ENCODE peak calls at places on chromosomes 3 and 15, in five cellular contexts. One of them, this sample, is unnamed. For H3K4me1, the result is how much of the 10 kb centered on the place peaks cover.

GRCh38 chr15:76996526-76997401 is 1.8 kb downstream of the PSTPIP1 start:
- DNase-seq in CD4-positive, alpha-beta memory T cell: peak
- DNase-seq in Peyer's patch: peak
- DNase-seq in ovary: peak
- DNase-seq in effector memory CD4-positive, alpha-beta T cell: no peak
- DNase-seq in this sample: peak

GRCh38 chr3:176071943-176072342 is 1125.3 kb downstream of the TBL1XR1 start:
- DNase-seq in CD4-positive, alpha-beta memory T cell: no peak
- DNase-seq in Peyer's patch: no peak
- DNase-seq in ovary: no peak
- DNase-seq in effector memory CD4-positive, alpha-beta T cell: no peak
- DNase-seq in this sample: no peak

GRCh38 chr3:24829011-24829581 is 334.4 kb upstream of the THRB start:
- DNase-seq in CD4-positive, alpha-beta memory T cell: no peak
- DNase-seq in Peyer's patch: no peak
- DNase-seq in ovary: no peak
- DNase-seq in effector memory CD4-positive, alpha-beta T cell: no peak
- DNase-seq in this sample: no peak

GRCh38 chr15:80562033-80562432 is 133.1 kb upstream of the ABHD17C start:
- DNase-seq in CD4-positive, alpha-beta memory T cell: no peak
- DNase-seq in Peyer's patch: no peak
- DNase-seq in ovary: no peak
- DNase-seq in effector memory CD4-positive, alpha-beta T cell: no peak
- DNase-seq in this sample: no peak

GRCh38 chr3:136752046-136752326 is 192 bp downstream of the STAG1 start:
- DNase-seq in CD4-positive, alpha-beta memory T cell: no peak
- DNase-seq in Peyer's patch: no peak
- DNase-seq in ovary: no peak
- DNase-seq in effector memory CD4-positive, alpha-beta T cell: no peak
- DNase-seq in this sample: no peak

GRCh38 chr3:97131476-97131875 is 317.1 kb downstream of the EPHA6 start:
- DNase-seq in CD4-positive, alpha-beta memory T cell: no peak
- DNase-seq in Peyer's patch: no peak
- DNase-seq in ovary: no peak
- DNase-seq in effector memory CD4-positive, alpha-beta T cell: no peak
- DNase-seq in this sample: no peak

GRCh38 chr3:150345021-150345538 is 63.0 kb upstream of the TSC22D2 start:
- DNase-seq in CD4-positive, alpha-beta memory T cell: no peak
- DNase-seq in Peyer's patch: no peak
- DNase-seq in ovary: no peak
- DNase-seq in effector memory CD4-positive, alpha-beta T cell: no peak
- DNase-seq in this sample: no peak

GRCh38 chr3:178990293-178990692 is 81.3 kb downstream of the ZMAT3 start:
- DNase-seq in CD4-positive, alpha-beta memory T cell: no peak
- DNase-seq in Peyer's patch: no peak
- DNase-seq in ovary: no peak
- DNase-seq in effector memory CD4-positive, alpha-beta T cell: no peak
- DNase-seq in this sample: no peak

GRCh38 chr3:13346481-13347389 is 73.4 kb downstream of the NUP210 start:
- DNase-seq in CD4-positive, alpha-beta memory T cell: peak
- DNase-seq in Peyer's patch: peak
- DNase-seq in ovary: no peak
- DNase-seq in effector memory CD4-positive, alpha-beta T cell: peak
- DNase-seq in this sample: peak

GRCh38 chr3:45011756-45012441 is 14.2 kb upstream of the CLEC3B start:
- DNase-seq in CD4-positive, alpha-beta memory T cell: no peak
- DNase-seq in Peyer's patch: no peak
- DNase-seq in ovary: peak
- DNase-seq in effector memory CD4-positive, alpha-beta T cell: no peak
- DNase-seq in this sample: no peak

GRCh38 chr3:12328132-12328915 is 39.5 kb downstream of the PPARG start:
- DNase-seq in CD4-positive, alpha-beta memory T cell: no peak
- DNase-seq in Peyer's patch: no peak
- DNase-seq in ovary: no peak
- DNase-seq in effector memory CD4-positive, alpha-beta T cell: no peak
- DNase-seq in this sample: no peak

GRCh38 chr3:147493666-147494065 is 84.5 kb downstream of the ZIC1 start:
- DNase-seq in CD4-positive, alpha-beta memory T cell: no peak
- DNase-seq in Peyer's patch: no peak
- DNase-seq in ovary: no peak
- DNase-seq in effector memory CD4-positive, alpha-beta T cell: no peak
- DNase-seq in this sample: no peak

GRCh38 chr15:95016511-95017219 is 785.3 kb downstream of the MCTP2 start:
- DNase-seq in CD4-positive, alpha-beta memory T cell: no peak
- DNase-seq in Peyer's patch: no peak
- DNase-seq in ovary: no peak
- DNase-seq in effector memory CD4-positive, alpha-beta T cell: no peak
- DNase-seq in this sample: no peak

GRCh38 chr3:11835028-11835639 is 11.6 kb downstream of the TAMM41 start:
- DNase-seq in CD4-positive, alpha-beta memory T cell: no peak
- DNase-seq in Peyer's patch: no peak
- DNase-seq in ovary: no peak
- DNase-seq in effector memory CD4-positive, alpha-beta T cell: no peak
- DNase-seq in this sample: peak

GRCh38 chr3:161498259-161498921 is 1.8 kb downstream of the OTOL1 start:
- DNase-seq in CD4-positive, alpha-beta memory T cell: no peak
- DNase-seq in Peyer's patch: no peak
- DNase-seq in ovary: no peak
- DNase-seq in effector memory CD4-positive, alpha-beta T cell: no peak
- DNase-seq in this sample: no peak

GRCh38 chr15:44545934-44546802 is 9.2 kb downstream of the EIF3J start:
- DNase-seq in CD4-positive, alpha-beta memory T cell: no peak
- DNase-seq in Peyer's patch: no peak
- DNase-seq in ovary: no peak
- DNase-seq in effector memory CD4-positive, alpha-beta T cell: no peak
- DNase-seq in this sample: peak

GRCh38 chr3:61687206-61687605 is 125.8 kb downstream of the PTPRG start:
- DNase-seq in CD4-positive, alpha-beta memory T cell: no peak
- DNase-seq in Peyer's patch: no peak
- DNase-seq in ovary: no peak
- DNase-seq in effector memory CD4-positive, alpha-beta T cell: no peak
- DNase-seq in this sample: no peak

GRCh38 chr3:15934389-15935195 is 136.8 kb upstream of the ANKRD28 start:
- DNase-seq in CD4-positive, alpha-beta memory T cell: no peak
- DNase-seq in Peyer's patch: no peak
- DNase-seq in ovary: no peak
- DNase-seq in effector memory CD4-positive, alpha-beta T cell: no peak
- DNase-seq in this sample: no peak

GRCh38 chr3:154758109-154758868 is 321.8 kb upstream of the MME start:
- DNase-seq in CD4-positive, alpha-beta memory T cell: no peak
- DNase-seq in Peyer's patch: no peak
- DNase-seq in ovary: no peak
- DNase-seq in effector memory CD4-positive, alpha-beta T cell: no peak
- DNase-seq in this sample: no peak

GRCh38 chr15:68846851-68847439 is 26.2 kb upstream of the ANP32A start:
- DNase-seq in CD4-positive, alpha-beta memory T cell: no peak
- DNase-seq in Peyer's patch: no peak
- DNase-seq in ovary: no peak
- DNase-seq in effector memory CD4-positive, alpha-beta T cell: no peak
- DNase-seq in this sample: no peak

GRCh38 chr3:50655009-50655830 is 19.5 kb upstream of the DOCK3 start:
- DNase-seq in CD4-positive, alpha-beta memory T cell: no peak
- DNase-seq in Peyer's patch: no peak
- DNase-seq in ovary: no peak
- DNase-seq in effector memory CD4-positive, alpha-beta T cell: no peak
- DNase-seq in this sample: peak

GRCh38 chr15:30990451-30991300 is 752 bp downstream of the MTMR10 start:
- DNase-seq in CD4-positive, alpha-beta memory T cell: no peak
- DNase-seq in Peyer's patch: no peak
- DNase-seq in ovary: no peak
- DNase-seq in effector memory CD4-positive, alpha-beta T cell: no peak
- DNase-seq in this sample: peak

GRCh38 chr3:58066842-58067241 is 58.6 kb downstream of the FLNB start:
- DNase-seq in CD4-positive, alpha-beta memory T cell: no peak
- DNase-seq in Peyer's patch: no peak
- DNase-seq in ovary: no peak
- DNase-seq in effector memory CD4-positive, alpha-beta T cell: no peak
- DNase-seq in this sample: no peak

GRCh38 chr3:94293793-94294195 is 230.9 kb downstream of the NSUN3 start:
- DNase-seq in CD4-positive, alpha-beta memory T cell: no peak
- DNase-seq in Peyer's patch: no peak
- DNase-seq in ovary: no peak
- DNase-seq in effector memory CD4-positive, alpha-beta T cell: no peak
- DNase-seq in this sample: no peak

GRCh38 chr3:194138732-194139084 is 2.8 kb downstream of the HES1 start:
- DNase-seq in CD4-positive, alpha-beta memory T cell: no peak
- DNase-seq in Peyer's patch: no peak
- DNase-seq in ovary: no peak
- DNase-seq in effector memory CD4-positive, alpha-beta T cell: no peak
- DNase-seq in this sample: no peak
- H3K4me3 ChIP-seq in CD4-positive, alpha-beta memory T cell: no peak
- H3K4me3 ChIP-seq in Peyer's patch: no peak
- H3K4me3 ChIP-seq in ovary: no peak
- H3K4me3 ChIP-seq in effector memory CD4-positive, alpha-beta T cell: no peak
- H3K4me3 ChIP-seq in this sample: no peak

GRCh38 chr15:98900382-98900781 is 107.2 kb downstream of the PGPEP1L start:
- DNase-seq in CD4-positive, alpha-beta memory T cell: no peak
- DNase-seq in Peyer's patch: no peak
- DNase-seq in ovary: no peak
- DNase-seq in effector memory CD4-positive, alpha-beta T cell: no peak
- DNase-seq in this sample: no peak

GRCh38 chr15:98904466-98905048 is 103.0 kb downstream of the PGPEP1L start:
- DNase-seq in CD4-positive, alpha-beta memory T cell: no peak
- DNase-seq in Peyer's patch: no peak
- DNase-seq in ovary: no peak
- DNase-seq in effector memory CD4-positive, alpha-beta T cell: no peak
- DNase-seq in this sample: no peak

GRCh38 chr15:98903377-98904018 is 104.1 kb downstream of the PGPEP1L start:
- DNase-seq in CD4-positive, alpha-beta memory T cell: no peak
- DNase-seq in Peyer's patch: no peak
- DNase-seq in ovary: no peak
- DNase-seq in effector memory CD4-positive, alpha-beta T cell: no peak
- DNase-seq in this sample: no peak

GRCh38 chr15:98899266-98900021 is 108.1 kb downstream of the PGPEP1L start:
- DNase-seq in CD4-positive, alpha-beta memory T cell: no peak
- DNase-seq in Peyer's patch: no peak
- DNase-seq in ovary: no peak
- DNase-seq in effector memory CD4-positive, alpha-beta T cell: no peak
- DNase-seq in this sample: no peak

GRCh38 chr15:98901438-98901837 is 106.2 kb downstream of the PGPEP1L start:
- DNase-seq in CD4-positive, alpha-beta memory T cell: no peak
- DNase-seq in Peyer's patch: no peak
- DNase-seq in ovary: no peak
- DNase-seq in effector memory CD4-positive, alpha-beta T cell: no peak
- DNase-seq in this sample: no peak
- H3K4me1 ChIP-seq in CD4-positive, alpha-beta memory T cell: under half
- H3K4me1 ChIP-seq in Peyer's patch: under half
- H3K4me1 ChIP-seq in ovary: under half
- H3K4me1 ChIP-seq in effector memory CD4-positive, alpha-beta T cell: under half
- H3K4me1 ChIP-seq in this sample: under half

GRCh38 chr15:33153548-33153947 is 41.0 kb downstream of the FMN1 start:
- DNase-seq in CD4-positive, alpha-beta memory T cell: no peak
- DNase-seq in Peyer's patch: no peak
- DNase-seq in ovary: no peak
- DNase-seq in effector memory CD4-positive, alpha-beta T cell: no peak
- DNase-seq in this sample: no peak
- H3K4me3 ChIP-seq in CD4-positive, alpha-beta memory T cell: no peak
- H3K4me3 ChIP-seq in Peyer's patch: no peak
- H3K4me3 ChIP-seq in ovary: no peak
- H3K4me3 ChIP-seq in effector memory CD4-positive, alpha-beta T cell: no peak
- H3K4me3 ChIP-seq in this sample: no peak

DNA sequence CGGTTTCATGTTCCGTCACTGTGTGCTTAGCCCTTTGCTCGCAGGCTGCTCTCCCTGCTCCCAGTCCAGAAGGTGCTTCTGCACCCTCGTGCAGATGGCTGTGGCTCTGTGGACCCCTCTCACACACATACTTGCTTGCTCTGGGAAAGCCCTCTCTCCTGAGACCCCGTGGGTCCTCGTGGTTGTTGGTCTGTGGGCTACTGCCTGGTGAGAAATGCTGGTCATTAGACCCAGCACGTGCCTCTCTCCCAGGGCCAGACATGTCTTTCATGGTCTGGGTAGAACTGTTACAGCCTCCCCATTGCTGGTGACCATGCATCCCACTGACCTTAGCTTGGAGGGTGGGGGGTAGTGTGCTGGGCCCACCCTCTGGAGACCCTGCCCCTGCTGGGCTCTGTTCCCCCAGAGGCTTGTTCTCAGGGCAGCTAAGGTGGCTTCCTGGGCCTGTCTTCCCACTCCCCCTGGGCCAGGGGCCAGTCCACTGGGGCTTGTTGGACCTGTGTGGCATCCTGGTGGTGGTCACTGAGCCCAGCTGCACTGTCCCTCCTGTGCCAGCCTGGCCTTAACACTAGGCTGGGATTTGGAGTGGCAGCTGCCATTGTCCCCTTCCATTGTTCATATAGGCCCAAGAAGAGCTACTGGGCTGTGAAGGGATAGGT is 10.6 kb downstream of the C15orf39 start:
- DNase-seq in CD4-positive, alpha-beta memory T cell: no peak
- DNase-seq in Peyer's patch: no peak
- DNase-seq in ovary: no peak
- DNase-seq in effector memory CD4-positive, alpha-beta T cell: no peak
- DNase-seq in this sample: no peak
- H3K4me1 ChIP-seq in CD4-positive, alpha-beta memory T cell: under half
- H3K4me1 ChIP-seq in Peyer's patch: under half
- H3K4me1 ChIP-seq in ovary: under half
- H3K4me1 ChIP-seq in effector memory CD4-positive, alpha-beta T cell: under half
- H3K4me1 ChIP-seq in this sample: under half

DNA sequence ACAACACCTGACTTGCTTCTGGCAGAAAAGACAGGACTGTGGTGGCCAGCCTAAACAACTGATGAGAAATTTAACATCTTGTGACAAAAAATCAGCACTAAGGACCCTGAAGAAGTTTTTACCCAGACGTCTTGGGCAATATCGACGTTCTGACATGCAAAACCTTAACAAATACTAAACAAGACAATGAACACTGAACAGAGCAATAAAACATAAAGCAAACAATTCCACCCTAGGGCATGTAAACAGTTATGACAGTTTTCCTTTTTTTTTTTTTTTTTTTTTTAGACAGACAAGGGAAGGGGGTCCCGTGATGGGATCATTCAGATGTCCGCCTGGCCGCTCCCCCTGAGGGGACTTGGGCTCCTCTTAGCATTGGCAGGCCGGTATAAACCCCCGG is 738.0 kb downstream of the SI start:
- DNase-seq in CD4-positive, alpha-beta memory T cell: no peak
- DNase-seq in Peyer's patch: no peak
- DNase-seq in ovary: no peak
- DNase-seq in effector memory CD4-positive, alpha-beta T cell: no peak
- DNase-seq in this sample: no peak
- H3K4me3 ChIP-seq in CD4-positive, alpha-beta memory T cell: no peak
- H3K4me3 ChIP-seq in Peyer's patch: no peak
- H3K4me3 ChIP-seq in ovary: no peak
- H3K4me3 ChIP-seq in effector memory CD4-positive, alpha-beta T cell: no peak
- H3K4me3 ChIP-seq in this sample: no peak